ENCODE peak calls at places on chromosomes 16 and 17, in ten cellular contexts. One of them, this sample, is unnamed.

GRCh38 chr16:55152875-55153390 is 171.1 kb upstream of the IRX6 start:
- DNase-seq in Calu3: no peak
- DNase-seq in NCI-H510A: no peak
- DNase-seq in A172: no peak
- DNase-seq in NCI-H82: no peak
- DNase-seq in activated CD8-positive, alpha-beta T cell treated with anti-CD3 and anti-CD28 coated beads for 36 hours: no peak
- DNase-seq in skeletal muscle cell: no peak
- DNase-seq in fibroblast of pulmonary artery: no peak
- DNase-seq in activated T-cell treated with anti-CD3 and anti-CD28 coated beads for 48 hours: no peak
- DNase-seq in stromal cell of bone marrow: no peak
- DNase-seq in this sample: no peak

GRCh38 chr16:19804538-19805323 is 79.9 kb downstream of the GPRC5B start:
- DNase-seq in Calu3: peak; percentile 82
- DNase-seq in NCI-H510A: peak; percentile 98
- DNase-seq in A172: peak; percentile 72
- DNase-seq in NCI-H82: peak; percentile 60
- DNase-seq in activated CD8-positive, alpha-beta T cell treated with anti-CD3 and anti-CD28 coated beads for 36 hours: peak; percentile 60
- DNase-seq in skeletal muscle cell: no peak
- DNase-seq in fibroblast of pulmonary artery: peak; percentile 53
- DNase-seq in activated T-cell treated with anti-CD3 and anti-CD28 coated beads for 48 hours: no peak
- DNase-seq in stromal cell of bone marrow: no peak
- DNase-seq in this sample: peak; percentile 54

GRCh38 chr17:72411124-72411563 is 290.3 kb downstream of the SOX9 start:
- DNase-seq in Calu3: peak; percentile 75
- DNase-seq in NCI-H510A: no peak
- DNase-seq in A172: peak; percentile 85
- DNase-seq in NCI-H82: no peak
- DNase-seq in activated CD8-positive, alpha-beta T cell treated with anti-CD3 and anti-CD28 coated beads for 36 hours: no peak
- DNase-seq in skeletal muscle cell: no peak
- DNase-seq in fibroblast of pulmonary artery: no peak
- DNase-seq in activated T-cell treated with anti-CD3 and anti-CD28 coated beads for 48 hours: no peak
- DNase-seq in stromal cell of bone marrow: no peak
- DNase-seq in this sample: no peak

GRCh38 chr16:26752166-26752565 is 314.6 kb upstream of the C16orf82 start:
- DNase-seq in Calu3: no peak
- DNase-seq in NCI-H510A: no peak
- DNase-seq in A172: no peak
- DNase-seq in NCI-H82: no peak
- DNase-seq in activated CD8-positive, alpha-beta T cell treated with anti-CD3 and anti-CD28 coated beads for 36 hours: no peak
- DNase-seq in skeletal muscle cell: no peak
- DNase-seq in fibroblast of pulmonary artery: no peak
- DNase-seq in activated T-cell treated with anti-CD3 and anti-CD28 coated beads for 48 hours: no peak
- DNase-seq in stromal cell of bone marrow: no peak
- DNase-seq in this sample: no peak

GRCh38 chr17:12727881-12728280 is 61.4 kb upstream of the ARHGAP44 start:
- DNase-seq in Calu3: no peak
- DNase-seq in NCI-H510A: no peak
- DNase-seq in A172: no peak
- DNase-seq in NCI-H82: no peak
- DNase-seq in activated CD8-positive, alpha-beta T cell treated with anti-CD3 and anti-CD28 coated beads for 36 hours: no peak
- DNase-seq in skeletal muscle cell: no peak
- DNase-seq in fibroblast of pulmonary artery: peak; percentile 45
- DNase-seq in activated T-cell treated with anti-CD3 and anti-CD28 coated beads for 48 hours: no peak
- DNase-seq in stromal cell of bone marrow: no peak
- DNase-seq in this sample: no peak

GRCh38 chr16:559411-560207 is 585 bp upstream of the PRR35 start:
- DNase-seq in Calu3: no peak
- DNase-seq in NCI-H510A: no peak
- DNase-seq in A172: no peak
- DNase-seq in NCI-H82: no peak
- DNase-seq in activated CD8-positive, alpha-beta T cell treated with anti-CD3 and anti-CD28 coated beads for 36 hours: no peak
- DNase-seq in skeletal muscle cell: no peak
- DNase-seq in fibroblast of pulmonary artery: no peak
- DNase-seq in activated T-cell treated with anti-CD3 and anti-CD28 coated beads for 48 hours: no peak
- DNase-seq in stromal cell of bone marrow: no peak
- DNase-seq in this sample: no peak

GRCh38 chr17:2054262-2054739 is 602 bp upstream of the HIC1 start:
- DNase-seq in Calu3: no peak
- DNase-seq in NCI-H510A: no peak
- DNase-seq in A172: no peak
- DNase-seq in NCI-H82: peak; percentile 69
- DNase-seq in activated CD8-positive, alpha-beta T cell treated with anti-CD3 and anti-CD28 coated beads for 36 hours: peak; percentile 73
- DNase-seq in skeletal muscle cell: no peak
- DNase-seq in fibroblast of pulmonary artery: peak; percentile 56
- DNase-seq in activated T-cell treated with anti-CD3 and anti-CD28 coated beads for 48 hours: peak; percentile 51
- DNase-seq in stromal cell of bone marrow: no peak
- DNase-seq in this sample: peak; percentile 34

GRCh38 chr17:59366040-59366757 is 34.7 kb downstream of the YPEL2 start:
- DNase-seq in Calu3: no peak
- DNase-seq in NCI-H510A: no peak
- DNase-seq in A172: no peak
- DNase-seq in NCI-H82: peak; percentile 50
- DNase-seq in activated CD8-positive, alpha-beta T cell treated with anti-CD3 and anti-CD28 coated beads for 36 hours: no peak
- DNase-seq in skeletal muscle cell: no peak
- DNase-seq in fibroblast of pulmonary artery: no peak
- DNase-seq in activated T-cell treated with anti-CD3 and anti-CD28 coated beads for 48 hours: no peak
- DNase-seq in stromal cell of bone marrow: no peak
- DNase-seq in this sample: peak; percentile 38

GRCh38 chr17:34703533-34703932 is 124.2 kb downstream of the TMEM132E start:
- DNase-seq in Calu3: peak; percentile 70
- DNase-seq in NCI-H510A: no peak
- DNase-seq in A172: peak; percentile 61
- DNase-seq in NCI-H82: peak; percentile 37
- DNase-seq in activated CD8-positive, alpha-beta T cell treated with anti-CD3 and anti-CD28 coated beads for 36 hours: peak; percentile 50
- DNase-seq in skeletal muscle cell: peak; percentile 1
- DNase-seq in fibroblast of pulmonary artery: peak; percentile 54
- DNase-seq in activated T-cell treated with anti-CD3 and anti-CD28 coated beads for 48 hours: peak; percentile 8
- DNase-seq in stromal cell of bone marrow: no peak
- DNase-seq in this sample: peak; percentile 71

GRCh38 chr17:75681289-75681688 is 14.2 kb downstream of the SAP30BP start:
- DNase-seq in Calu3: no peak
- DNase-seq in NCI-H510A: no peak
- DNase-seq in A172: peak; percentile 56
- DNase-seq in NCI-H82: no peak
- DNase-seq in activated CD8-positive, alpha-beta T cell treated with anti-CD3 and anti-CD28 coated beads for 36 hours: no peak
- DNase-seq in skeletal muscle cell: no peak
- DNase-seq in fibroblast of pulmonary artery: no peak
- DNase-seq in activated T-cell treated with anti-CD3 and anti-CD28 coated beads for 48 hours: no peak
- DNase-seq in stromal cell of bone marrow: no peak
- DNase-seq in this sample: no peak

GRCh38 chr16:56990407-56991286 is 1.3 kb downstream of the NLRC5 start:
- DNase-seq in Calu3: no peak
- DNase-seq in NCI-H510A: no peak
- DNase-seq in A172: no peak
- DNase-seq in NCI-H82: no peak
- DNase-seq in activated CD8-positive, alpha-beta T cell treated with anti-CD3 and anti-CD28 coated beads for 36 hours: no peak
- DNase-seq in skeletal muscle cell: no peak
- DNase-seq in fibroblast of pulmonary artery: no peak
- DNase-seq in activated T-cell treated with anti-CD3 and anti-CD28 coated beads for 48 hours: no peak
- DNase-seq in stromal cell of bone marrow: no peak
- DNase-seq in this sample: peak; percentile 49

GRCh38 chr16:88769617-88770458 is 15.2 kb downstream of the PIEZO1 start:
- DNase-seq in Calu3: no peak
- DNase-seq in NCI-H510A: no peak
- DNase-seq in A172: peak; percentile 78
- DNase-seq in NCI-H82: peak; percentile 94
- DNase-seq in activated CD8-positive, alpha-beta T cell treated with anti-CD3 and anti-CD28 coated beads for 36 hours: peak; percentile 64
- DNase-seq in skeletal muscle cell: no peak
- DNase-seq in fibroblast of pulmonary artery: no peak
- DNase-seq in activated T-cell treated with anti-CD3 and anti-CD28 coated beads for 48 hours: no peak
- DNase-seq in stromal cell of bone marrow: no peak
- DNase-seq in this sample: peak; percentile 94

GRCh38 chr17:39659286-39660010 is 5.7 kb upstream of the TCAP start:
- DNase-seq in Calu3: peak; percentile 83
- DNase-seq in NCI-H510A: no peak
- DNase-seq in A172: no peak
- DNase-seq in NCI-H82: no peak
- DNase-seq in activated CD8-positive, alpha-beta T cell treated with anti-CD3 and anti-CD28 coated beads for 36 hours: no peak
- DNase-seq in skeletal muscle cell: no peak
- DNase-seq in fibroblast of pulmonary artery: no peak
- DNase-seq in activated T-cell treated with anti-CD3 and anti-CD28 coated beads for 48 hours: no peak
- DNase-seq in stromal cell of bone marrow: no peak
- DNase-seq in this sample: no peak

This sample was measured in NB4.